ENCODE peak calls at places on chromosomes 13 and 19, in four cellular contexts. B is HepG2, E is GM12878, U is K562. H is an unnamed sample.

GRCh38 chr13:108681986-108682562 is 52.7 kb downstream of the MYO16 start:
- DNase-seq in B (no peak), E (no peak), U (no peak), H (no peak)

GRCh38 chr19:55086730-55087541 is 11.3 kb downstream of the EPS8L1 start:
- DNase-seq in B (no peak), E (no peak), U (no peak), H (peak)

GRCh38 chr19:13953021-13953531 is 767 bp downstream of the DCAF15 start:
- DNase-seq in B (no peak), E (no peak), U (peak), H (peak)

GRCh38 chr13:79392882-79393563 is 13.0 kb downstream of the RBM26 start:
- DNase-seq in B (no peak), E (no peak), U (no peak), H (peak)

GRCh38 chr19:11192957-11193939 is 4.1 kb downstream of the KANK2 start:
- DNase-seq in B (no peak), E (no peak), U (no peak), H (no peak)

GRCh38 chr13:102846261-102847015 is 606 bp downstream of the ERCC5 start:
- DNase-seq in B (peak), E (no peak), U (no peak), H (peak)

GRCh38 chr13:109744512-109745051 is 41.8 kb downstream of the IRS2 start:
- DNase-seq in B (no peak), E (no peak), U (no peak), H (no peak)

GRCh38 chr19:47587295-47587694 is 14.3 kb upstream of the ZNF541 start:
- DNase-seq in B (no peak), E (no peak), U (no peak), H (no peak)

GRCh38 chr19:38670921-38671398 is 23.5 kb downstream of the ACTN4 start:
- DNase-seq in B (peak), E (no peak), U (no peak), H (no peak)

GRCh38 chr19:45439569-45440258 is 16.0 kb upstream of the ERCC1 start:
- DNase-seq in B (no peak), E (no peak), U (peak), H (peak)

GRCh38 chr19:1948676-1949075 is 7.7 kb downstream of the CSNK1G2 start:
- DNase-seq in B (no peak), E (no peak), U (no peak), H (no peak)

GRCh38 chr13:74047925-74048324 is 86.3 kb downstream of the KLF12 start:
- DNase-seq in B (no peak), E (no peak), U (no peak), H (peak)

GRCh38 chr13:79541426-79542049 is 60.6 kb downstream of the NDFIP2 start:
- DNase-seq in B (peak), E (peak), U (peak), H (peak)

GRCh38 chr19:14149509-14149994 is 13.2 kb upstream of the ASF1B start:
- DNase-seq in B (no peak), E (no peak), U (no peak), H (peak)

GRCh38 chr13:109869312-109870237 is 83.2 kb upstream of the IRS2 start:
- DNase-seq in B (no peak), E (no peak), U (peak), H (peak)

GRCh38 chr13:113969973-113970611 is 3.8 kb downstream of the C13orf46 start:
- DNase-seq in B (no peak), E (no peak), U (no peak), H (no peak)

GRCh38 chr13:113971471-113972231 is 2.2 kb downstream of the C13orf46 start:
- DNase-seq in B (no peak), E (no peak), U (no peak), H (no peak)

GRCh38 chr13:113972451-113973217 is 1.2 kb downstream of the C13orf46 start:
- DNase-seq in B (no peak), E (no peak), U (no peak), H (no peak)

GRCh38 chr13:113969311-113969972 is 4.4 kb downstream of the C13orf46 start:
- DNase-seq in B (no peak), E (no peak), U (no peak), H (no peak)

DNA sequence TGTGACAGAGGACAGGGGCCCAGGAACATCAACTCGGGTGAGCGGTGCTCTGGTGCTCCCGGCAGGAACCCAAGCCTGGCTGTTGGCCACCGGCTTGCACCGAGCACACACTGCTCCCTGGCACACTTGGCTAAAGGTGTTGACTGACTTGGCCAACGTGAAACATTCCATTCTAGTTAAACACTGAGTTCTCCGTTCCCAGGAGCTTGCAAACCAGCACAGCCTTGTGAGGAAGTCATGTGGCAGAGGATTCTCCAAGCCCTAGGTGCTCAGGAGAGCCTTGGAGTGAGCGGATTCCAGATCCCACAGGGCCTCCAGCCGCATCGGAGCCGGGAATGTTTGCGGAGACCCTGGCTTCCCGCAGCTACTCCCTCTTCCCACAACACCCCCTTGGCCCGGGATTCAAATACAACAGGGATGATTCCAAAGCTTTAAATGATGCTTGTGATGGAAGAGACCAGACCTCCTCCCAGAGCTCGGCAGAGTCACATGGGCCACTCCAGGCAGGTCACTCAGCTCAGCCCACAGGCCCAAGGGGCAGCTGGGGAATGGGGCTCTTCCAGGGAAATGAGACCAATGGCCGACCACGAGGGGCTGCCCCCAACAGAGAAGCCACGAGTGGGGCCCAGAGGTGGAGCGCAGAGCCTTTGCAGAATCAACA is 2.9 kb downstream of the C13orf46 start:
- DNase-seq in B (no peak), E (no peak), U (no peak), H (no peak)
- H3K9ac ChIP-seq in B (no peak), E (no peak), U (no peak), H (no peak)

GRCh38 chr13:39407138-39407537 is 195.9 kb downstream of the LHFPL6 start:
- DNase-seq in B (no peak), E (no peak), U (no peak), H (no peak)

GRCh38 chr13:39411501-39411900 is 191.5 kb downstream of the LHFPL6 start:
- DNase-seq in B (no peak), E (no peak), U (no peak), H (no peak)

GRCh38 chr13:39407786-39408185 is 195.2 kb downstream of the LHFPL6 start:
- DNase-seq in B (no peak), E (no peak), U (no peak), H (no peak)

GRCh38 chr13:39408512-39408911 is 194.5 kb downstream of the LHFPL6 start:
- DNase-seq in B (no peak), E (no peak), U (no peak), H (no peak)

DNA sequence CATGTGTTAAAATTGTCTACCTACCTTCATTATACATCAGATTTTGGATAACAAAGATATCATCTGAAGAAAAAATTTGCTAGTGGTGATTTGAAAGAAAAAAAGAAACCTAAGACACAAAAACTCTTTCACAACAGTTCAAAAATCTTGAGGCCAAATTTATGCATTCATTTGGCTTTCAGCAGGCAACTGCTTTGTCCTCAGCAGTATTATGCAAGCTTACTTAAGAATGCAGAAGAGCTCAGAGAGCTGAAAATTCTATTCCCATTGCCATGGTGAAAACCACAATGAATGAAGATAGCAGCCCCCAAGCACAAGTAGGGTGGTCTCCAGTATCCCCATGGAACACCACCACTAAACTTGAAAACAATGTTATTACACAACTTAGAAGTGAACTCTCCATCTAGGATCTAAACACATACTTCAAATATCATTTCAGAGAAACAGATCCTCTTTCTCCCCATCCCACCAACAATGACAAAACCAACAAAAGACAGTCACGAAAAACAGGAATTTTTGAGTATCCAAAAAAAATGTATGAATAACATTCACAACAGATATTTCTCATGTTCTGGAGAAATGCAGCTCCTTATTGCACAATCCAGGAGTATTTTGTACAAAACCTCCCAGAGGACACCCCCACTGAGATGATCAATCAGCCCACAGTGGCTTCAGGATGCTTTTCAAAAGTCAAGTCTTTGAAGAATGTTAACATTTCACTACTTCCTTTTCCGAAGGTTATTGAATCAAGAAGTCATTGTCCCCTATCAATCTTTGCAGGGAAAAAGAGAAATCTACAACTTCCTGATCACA is 192.7 kb downstream of the LHFPL6 start:
- DNase-seq in B (no peak), E (no peak), U (no peak), H (peak)
- TF ChIP-seq MYC in B (no peak), E (no peak), U (no peak), H (no peak)

DNA sequence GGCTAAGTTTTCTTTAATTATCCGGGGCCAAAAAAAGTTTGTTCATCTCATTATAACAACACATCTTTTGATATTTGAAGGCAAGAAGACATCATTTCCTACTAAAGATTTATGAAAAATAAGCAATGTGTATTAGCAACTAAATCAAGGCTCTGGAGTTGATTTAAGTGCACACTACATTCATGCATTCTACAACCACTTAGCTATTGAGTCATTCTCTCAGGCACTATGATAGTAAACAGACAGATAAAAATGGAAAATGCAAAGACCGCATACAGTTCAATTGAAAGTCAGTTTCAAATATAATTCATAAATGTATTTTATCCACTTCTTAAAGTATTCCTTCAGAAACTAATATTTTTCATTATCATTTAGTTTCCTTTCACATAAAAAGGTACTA is 1395.2 kb downstream of the PCDH9 start:
- DNase-seq in B (no peak), E (no peak), U (no peak), H (no peak)
- TF ChIP-seq EZH2 in B (no peak), E (no peak), U (no peak), H (no peak)

GRCh38 chr19:8342684-8343482 is at the start of gene KANK3:
- DNase-seq in B (peak), E (peak), U (peak), H (peak)
- H3K9ac ChIP-seq in B (peak), E (no peak), U (peak), H (peak)

GRCh38 chr13:112932971-112933370 is 36.0 kb upstream of the MCF2L start:
- DNase-seq in B (no peak), E (no peak), U (no peak), H (no peak)
- TF ChIP-seq MYC in B (no peak), E (no peak), U (no peak), H (no peak)

H was measured in endothelial cell of umbilical vein.